ENCODE peak calls at places on chromosomes 3 and 15, in six cellular contexts. One of them, this sample, is unnamed.

GRCh38 chr3:83033123-83033522 is 1271.7 kb upstream of the GBE1 start:
- DNase-seq in Right ventricle myocardium superior: no peak
- DNase-seq in HS-27A: no peak
- DNase-seq in NCI-H1417: no peak
- DNase-seq in SHP77 treated with DMSO at 0.1 percent for 48 hours: no peak
- DNase-seq in NCI-H460: no peak
- DNase-seq in this sample: no peak

GRCh38 chr3:172520332-172520831 is 2.8 kb downstream of the TNFSF10 start:
- DNase-seq in Right ventricle myocardium superior: no peak
- DNase-seq in HS-27A: peak; percentile 36
- DNase-seq in NCI-H1417: no peak
- DNase-seq in SHP77 treated with DMSO at 0.1 percent for 48 hours: no peak
- DNase-seq in NCI-H460: no peak
- DNase-seq in this sample: peak; percentile 56

GRCh38 chr3:45499529-45499928 is 95.0 kb upstream of the LIMD1 start:
- DNase-seq in Right ventricle myocardium superior: no peak
- DNase-seq in HS-27A: no peak
- DNase-seq in NCI-H1417: no peak
- DNase-seq in SHP77 treated with DMSO at 0.1 percent for 48 hours: no peak
- DNase-seq in NCI-H460: peak; percentile 36
- DNase-seq in this sample: no peak

GRCh38 chr15:45136378-45136764 is 6.6 kb downstream of the DUOX1 start:
- DNase-seq in Right ventricle myocardium superior: no peak
- DNase-seq in HS-27A: no peak
- DNase-seq in NCI-H1417: no peak
- DNase-seq in SHP77 treated with DMSO at 0.1 percent for 48 hours: no peak
- DNase-seq in NCI-H460: no peak
- DNase-seq in this sample: no peak

GRCh38 chr3:46946856-46947544 is 29.5 kb downstream of the CCDC12 start:
- DNase-seq in Right ventricle myocardium superior: peak; percentile 65
- DNase-seq in HS-27A: peak; percentile 59
- DNase-seq in NCI-H1417: no peak
- DNase-seq in SHP77 treated with DMSO at 0.1 percent for 48 hours: no peak
- DNase-seq in NCI-H460: no peak
- DNase-seq in this sample: peak; percentile 57

GRCh38 chr15:101657171-101657570 is 5.0 kb upstream of the TM2D3 start:
- DNase-seq in Right ventricle myocardium superior: no peak
- DNase-seq in HS-27A: no peak
- DNase-seq in NCI-H1417: no peak
- DNase-seq in SHP77 treated with DMSO at 0.1 percent for 48 hours: no peak
- DNase-seq in NCI-H460: no peak
- DNase-seq in this sample: no peak

GRCh38 chr3:189488241-189488767 is 142.9 kb upstream of the TP63 start:
- DNase-seq in Right ventricle myocardium superior: no peak
- DNase-seq in HS-27A: no peak
- DNase-seq in NCI-H1417: no peak
- DNase-seq in SHP77 treated with DMSO at 0.1 percent for 48 hours: no peak
- DNase-seq in NCI-H460: no peak
- DNase-seq in this sample: no peak

GRCh38 chr15:75641603-75642002 is 1.6 kb upstream of the IMP3 start:
- DNase-seq in Right ventricle myocardium superior: no peak
- DNase-seq in HS-27A: no peak
- DNase-seq in NCI-H1417: no peak
- DNase-seq in SHP77 treated with DMSO at 0.1 percent for 48 hours: no peak
- DNase-seq in NCI-H460: no peak
- DNase-seq in this sample: no peak

GRCh38 chr3:23130406-23130805 is 72.7 kb upstream of the UBE2E2 start:
- DNase-seq in Right ventricle myocardium superior: no peak
- DNase-seq in HS-27A: no peak
- DNase-seq in NCI-H1417: no peak
- DNase-seq in SHP77 treated with DMSO at 0.1 percent for 48 hours: no peak
- DNase-seq in NCI-H460: no peak
- DNase-seq in this sample: no peak

GRCh38 chr3:197847866-197848401 is 56.9 kb downstream of the LRCH3 start:
- DNase-seq in Right ventricle myocardium superior: no peak
- DNase-seq in HS-27A: no peak
- DNase-seq in NCI-H1417: no peak
- DNase-seq in SHP77 treated with DMSO at 0.1 percent for 48 hours: no peak
- DNase-seq in NCI-H460: no peak
- DNase-seq in this sample: peak; percentile 22

GRCh38 chr3:151328298-151329036 is 882 bp downstream of the P2RY13 start:
- DNase-seq in Right ventricle myocardium superior: no peak
- DNase-seq in HS-27A: no peak
- DNase-seq in NCI-H1417: no peak
- DNase-seq in SHP77 treated with DMSO at 0.1 percent for 48 hours: no peak
- DNase-seq in NCI-H460: no peak
- DNase-seq in this sample: no peak

GRCh38 chr3:156553705-156554356 is 1.1 kb downstream of the SSR3 start:
- DNase-seq in Right ventricle myocardium superior: no peak
- DNase-seq in HS-27A: no peak
- DNase-seq in NCI-H1417: peak; percentile 22
- DNase-seq in SHP77 treated with DMSO at 0.1 percent for 48 hours: no peak
- DNase-seq in NCI-H460: no peak
- DNase-seq in this sample: peak; percentile 29

GRCh38 chr15:25188551-25189101 is 233.8 kb downstream of the SNRPN start:
- DNase-seq in Right ventricle myocardium superior: peak; percentile 17
- DNase-seq in HS-27A: no peak
- DNase-seq in NCI-H1417: no peak
- DNase-seq in SHP77 treated with DMSO at 0.1 percent for 48 hours: no peak
- DNase-seq in NCI-H460: no peak
- DNase-seq in this sample: no peak

GRCh38 chr3:94303266-94303665 is 240.4 kb downstream of the NSUN3 start:
- DNase-seq in Right ventricle myocardium superior: no peak
- DNase-seq in HS-27A: no peak
- DNase-seq in NCI-H1417: no peak
- DNase-seq in SHP77 treated with DMSO at 0.1 percent for 48 hours: no peak
- DNase-seq in NCI-H460: no peak
- DNase-seq in this sample: no peak

GRCh38 chr3:34363871-34364270 is 565.4 kb downstream of the PDCD6IP start:
- DNase-seq in Right ventricle myocardium superior: no peak
- DNase-seq in HS-27A: no peak
- DNase-seq in NCI-H1417: no peak
- DNase-seq in SHP77 treated with DMSO at 0.1 percent for 48 hours: no peak
- DNase-seq in NCI-H460: no peak
- DNase-seq in this sample: no peak

GRCh38 chr15:40785814-40786213 is 16.0 kb downstream of the C15orf62 start:
- DNase-seq in Right ventricle myocardium superior: no peak
- DNase-seq in HS-27A: no peak
- DNase-seq in NCI-H1417: peak; percentile 3
- DNase-seq in SHP77 treated with DMSO at 0.1 percent for 48 hours: no peak
- DNase-seq in NCI-H460: no peak
- DNase-seq in this sample: no peak

GRCh38 chr3:194023501-194024280 is 112.3 kb upstream of the HES1 start:
- DNase-seq in Right ventricle myocardium superior: no peak
- DNase-seq in HS-27A: no peak
- DNase-seq in NCI-H1417: peak; percentile 27
- DNase-seq in SHP77 treated with DMSO at 0.1 percent for 48 hours: peak; percentile 24
- DNase-seq in NCI-H460: no peak
- DNase-seq in this sample: no peak

GRCh38 chr3:184399410-184399809 is 19.6 kb downstream of the CHRD start:
- DNase-seq in Right ventricle myocardium superior: no peak
- DNase-seq in HS-27A: peak; percentile 14
- DNase-seq in NCI-H1417: no peak
- DNase-seq in SHP77 treated with DMSO at 0.1 percent for 48 hours: no peak
- DNase-seq in NCI-H460: no peak
- DNase-seq in this sample: no peak

GRCh38 chr3:69212411-69213160 is 90.2 kb upstream of the LMOD3 start:
- DNase-seq in Right ventricle myocardium superior: no peak
- DNase-seq in HS-27A: peak; percentile 7
- DNase-seq in NCI-H1417: no peak
- DNase-seq in SHP77 treated with DMSO at 0.1 percent for 48 hours: no peak
- DNase-seq in NCI-H460: peak; percentile 67
- DNase-seq in this sample: no peak

GRCh38 chr15:90151989-90152645 is 49.0 kb upstream of the SEMA4B start:
- DNase-seq in Right ventricle myocardium superior: no peak
- DNase-seq in HS-27A: no peak
- DNase-seq in NCI-H1417: no peak
- DNase-seq in SHP77 treated with DMSO at 0.1 percent for 48 hours: no peak
- DNase-seq in NCI-H460: no peak
- DNase-seq in this sample: no peak

GRCh38 chr3:123733805-123734526 is 149.1 kb upstream of the HACD2 start:
- DNase-seq in Right ventricle myocardium superior: no peak
- DNase-seq in HS-27A: no peak
- DNase-seq in NCI-H1417: no peak
- DNase-seq in SHP77 treated with DMSO at 0.1 percent for 48 hours: no peak
- DNase-seq in NCI-H460: no peak
- DNase-seq in this sample: no peak

GRCh38 chr15:50148362-50148963 is 29.4 kb upstream of the ATP8B4 start:
- DNase-seq in Right ventricle myocardium superior: no peak
- DNase-seq in HS-27A: no peak
- DNase-seq in NCI-H1417: no peak
- DNase-seq in SHP77 treated with DMSO at 0.1 percent for 48 hours: peak; percentile 27
- DNase-seq in NCI-H460: peak; percentile 61
- DNase-seq in this sample: peak; percentile 32

GRCh38 chr3:48068886-48069285 is 52.7 kb upstream of the MAP4 start:
- DNase-seq in Right ventricle myocardium superior: no peak
- DNase-seq in HS-27A: no peak
- DNase-seq in NCI-H1417: no peak
- DNase-seq in SHP77 treated with DMSO at 0.1 percent for 48 hours: no peak
- DNase-seq in NCI-H460: no peak
- DNase-seq in this sample: no peak

GRCh38 chr3:72446406-72447058 is 401.7 kb downstream of the SHQ1 start:
- DNase-seq in Right ventricle myocardium superior: no peak
- DNase-seq in HS-27A: peak; percentile 24
- DNase-seq in NCI-H1417: peak; percentile 84
- DNase-seq in SHP77 treated with DMSO at 0.1 percent for 48 hours: no peak
- DNase-seq in NCI-H460: peak; percentile 6
- DNase-seq in this sample: no peak

GRCh38 chr3:51371943-51372557 is 13.0 kb upstream of the MANF start:
- DNase-seq in Right ventricle myocardium superior: no peak
- DNase-seq in HS-27A: peak; percentile 48
- DNase-seq in NCI-H1417: peak; percentile 6
- DNase-seq in SHP77 treated with DMSO at 0.1 percent for 48 hours: peak; percentile 12
- DNase-seq in NCI-H460: peak; percentile 61
- DNase-seq in this sample: peak; percentile 67

GRCh38 chr3:130345487-130346079 is at the start of gene COL6A5:
- DNase-seq in Right ventricle myocardium superior: peak; percentile 42
- DNase-seq in HS-27A: no peak
- DNase-seq in NCI-H1417: no peak
- DNase-seq in SHP77 treated with DMSO at 0.1 percent for 48 hours: no peak
- DNase-seq in NCI-H460: no peak
- DNase-seq in this sample: no peak

GRCh38 chr3:5787863-5788488 is 600.5 kb downstream of the EDEM1 start:
- DNase-seq in Right ventricle myocardium superior: peak; percentile 44
- DNase-seq in HS-27A: no peak
- DNase-seq in NCI-H1417: peak; percentile 5
- DNase-seq in SHP77 treated with DMSO at 0.1 percent for 48 hours: peak; percentile 61
- DNase-seq in NCI-H460: no peak
- DNase-seq in this sample: peak; percentile 24

GRCh38 chr15:95842576-95842975 is 487.9 kb upstream of the NR2F2 start:
- DNase-seq in Right ventricle myocardium superior: no peak
- DNase-seq in HS-27A: no peak
- DNase-seq in NCI-H1417: no peak
- DNase-seq in SHP77 treated with DMSO at 0.1 percent for 48 hours: no peak
- DNase-seq in NCI-H460: no peak
- DNase-seq in this sample: no peak

GRCh38 chr3:123816673-123817207 is 67.4 kb downstream of the MYLK start:
- DNase-seq in Right ventricle myocardium superior: no peak
- DNase-seq in HS-27A: peak; percentile 91
- DNase-seq in NCI-H1417: no peak
- DNase-seq in SHP77 treated with DMSO at 0.1 percent for 48 hours: no peak
- DNase-seq in NCI-H460: no peak
- DNase-seq in this sample: no peak

This sample was measured in colonic mucosa.